ENCODE peak calls at places on chromosome 5, in six cellular contexts. One of them, this sample, is unnamed.

GRCh38 chr5:21398511-21398910 is 1410.5 kb upstream of the CDH18 start:
- DNase-seq in stimulated activated CD8-positive, alpha-beta memory T cell treated with anti-CD3 and anti-CD28 coated beads, Interleukin-2, amount 100 ng/mL, for 48 hours: no peak
- DNase-seq in aorta: no peak
- DNase-seq in iris pigment epithelial cell: no peak
- DNase-seq in MV-4-11: no peak
- DNase-seq in iPS-NIHi11: no peak
- DNase-seq in this sample: no peak

GRCh38 chr5:100900142-100900795 is 2.8 kb downstream of the ST8SIA4 start:
- DNase-seq in stimulated activated CD8-positive, alpha-beta memory T cell treated with anti-CD3 and anti-CD28 coated beads, Interleukin-2, amount 100 ng/mL, for 48 hours: peak; percentile 32
- DNase-seq in aorta: peak; percentile 52
- DNase-seq in iris pigment epithelial cell: peak; percentile 37
- DNase-seq in MV-4-11: peak; percentile 90
- DNase-seq in iPS-NIHi11: peak; percentile 12
- DNase-seq in this sample: peak; percentile 33

GRCh38 chr5:74765201-74765600 is 1.7 kb downstream of the GFM2 start:
- DNase-seq in stimulated activated CD8-positive, alpha-beta memory T cell treated with anti-CD3 and anti-CD28 coated beads, Interleukin-2, amount 100 ng/mL, for 48 hours: no peak
- DNase-seq in aorta: no peak
- DNase-seq in iris pigment epithelial cell: no peak
- DNase-seq in MV-4-11: no peak
- DNase-seq in iPS-NIHi11: no peak
- DNase-seq in this sample: peak; percentile 27

GRCh38 chr5:71576241-71576640 is 10.9 kb upstream of the MCCC2 start:
- DNase-seq in stimulated activated CD8-positive, alpha-beta memory T cell treated with anti-CD3 and anti-CD28 coated beads, Interleukin-2, amount 100 ng/mL, for 48 hours: no peak
- DNase-seq in aorta: no peak
- DNase-seq in iris pigment epithelial cell: no peak
- DNase-seq in MV-4-11: no peak
- DNase-seq in iPS-NIHi11: no peak
- DNase-seq in this sample: no peak

GRCh38 chr5:156121234-156121633 is 205.7 kb upstream of the SGCD start:
- DNase-seq in stimulated activated CD8-positive, alpha-beta memory T cell treated with anti-CD3 and anti-CD28 coated beads, Interleukin-2, amount 100 ng/mL, for 48 hours: no peak
- DNase-seq in aorta: no peak
- DNase-seq in iris pigment epithelial cell: peak; percentile 25
- DNase-seq in MV-4-11: no peak
- DNase-seq in iPS-NIHi11: no peak
- DNase-seq in this sample: no peak

GRCh38 chr5:170378740-170379139 is 10.4 kb downstream of the KCNMB1 start:
- DNase-seq in stimulated activated CD8-positive, alpha-beta memory T cell treated with anti-CD3 and anti-CD28 coated beads, Interleukin-2, amount 100 ng/mL, for 48 hours: no peak
- DNase-seq in aorta: no peak
- DNase-seq in iris pigment epithelial cell: no peak
- DNase-seq in MV-4-11: no peak
- DNase-seq in iPS-NIHi11: no peak
- DNase-seq in this sample: no peak

GRCh38 chr5:54831233-54831632 is 154.2 kb downstream of the ESM1 start:
- DNase-seq in stimulated activated CD8-positive, alpha-beta memory T cell treated with anti-CD3 and anti-CD28 coated beads, Interleukin-2, amount 100 ng/mL, for 48 hours: no peak
- DNase-seq in aorta: no peak
- DNase-seq in iris pigment epithelial cell: no peak
- DNase-seq in MV-4-11: no peak
- DNase-seq in iPS-NIHi11: no peak
- DNase-seq in this sample: no peak

GRCh38 chr5:31664566-31664965 is 25.6 kb downstream of the PDZD2 start:
- DNase-seq in stimulated activated CD8-positive, alpha-beta memory T cell treated with anti-CD3 and anti-CD28 coated beads, Interleukin-2, amount 100 ng/mL, for 48 hours: no peak
- DNase-seq in aorta: no peak
- DNase-seq in iris pigment epithelial cell: peak; percentile 6
- DNase-seq in MV-4-11: no peak
- DNase-seq in iPS-NIHi11: peak; percentile 67
- DNase-seq in this sample: peak; percentile 25

GRCh38 chr5:59038169-59039002 is 455.5 kb downstream of the RAB3C start:
- DNase-seq in stimulated activated CD8-positive, alpha-beta memory T cell treated with anti-CD3 and anti-CD28 coated beads, Interleukin-2, amount 100 ng/mL, for 48 hours: no peak
- DNase-seq in aorta: no peak
- DNase-seq in iris pigment epithelial cell: peak; percentile 28
- DNase-seq in MV-4-11: no peak
- DNase-seq in iPS-NIHi11: no peak
- DNase-seq in this sample: no peak

GRCh38 chr5:169289520-169289919 is 11.4 kb downstream of the SLIT3 start:
- DNase-seq in stimulated activated CD8-positive, alpha-beta memory T cell treated with anti-CD3 and anti-CD28 coated beads, Interleukin-2, amount 100 ng/mL, for 48 hours: no peak
- DNase-seq in aorta: no peak
- DNase-seq in iris pigment epithelial cell: no peak
- DNase-seq in MV-4-11: no peak
- DNase-seq in iPS-NIHi11: no peak
- DNase-seq in this sample: no peak

GRCh38 chr5:122102825-122103224 is 24.8 kb upstream of the LOX start:
- DNase-seq in stimulated activated CD8-positive, alpha-beta memory T cell treated with anti-CD3 and anti-CD28 coated beads, Interleukin-2, amount 100 ng/mL, for 48 hours: no peak
- DNase-seq in aorta: no peak
- DNase-seq in iris pigment epithelial cell: peak; percentile 94
- DNase-seq in MV-4-11: no peak
- DNase-seq in iPS-NIHi11: no peak
- DNase-seq in this sample: peak; percentile 80

GRCh38 chr5:140246378-140247122 is 56.4 kb downstream of the PFDN1 start:
- DNase-seq in stimulated activated CD8-positive, alpha-beta memory T cell treated with anti-CD3 and anti-CD28 coated beads, Interleukin-2, amount 100 ng/mL, for 48 hours: no peak
- DNase-seq in aorta: no peak
- DNase-seq in iris pigment epithelial cell: peak; percentile 84
- DNase-seq in MV-4-11: no peak
- DNase-seq in iPS-NIHi11: no peak
- DNase-seq in this sample: peak; percentile 46

GRCh38 chr5:34014614-34015013 is 6.8 kb upstream of the AMACR start:
- DNase-seq in stimulated activated CD8-positive, alpha-beta memory T cell treated with anti-CD3 and anti-CD28 coated beads, Interleukin-2, amount 100 ng/mL, for 48 hours: no peak
- DNase-seq in aorta: no peak
- DNase-seq in iris pigment epithelial cell: no peak
- DNase-seq in MV-4-11: no peak
- DNase-seq in iPS-NIHi11: no peak
- DNase-seq in this sample: no peak

GRCh38 chr5:144697847-144698262 is 527.2 kb downstream of the KCTD16 start:
- DNase-seq in stimulated activated CD8-positive, alpha-beta memory T cell treated with anti-CD3 and anti-CD28 coated beads, Interleukin-2, amount 100 ng/mL, for 48 hours: no peak
- DNase-seq in aorta: no peak
- DNase-seq in iris pigment epithelial cell: peak; percentile 96
- DNase-seq in MV-4-11: no peak
- DNase-seq in iPS-NIHi11: no peak
- DNase-seq in this sample: peak; percentile 67

GRCh38 chr5:4570047-4571015 is 569.8 kb upstream of the ADAMTS16 start:
- DNase-seq in stimulated activated CD8-positive, alpha-beta memory T cell treated with anti-CD3 and anti-CD28 coated beads, Interleukin-2, amount 100 ng/mL, for 48 hours: no peak
- DNase-seq in aorta: no peak
- DNase-seq in iris pigment epithelial cell: peak; percentile 47
- DNase-seq in MV-4-11: no peak
- DNase-seq in iPS-NIHi11: no peak
- DNase-seq in this sample: peak; percentile 40

GRCh38 chr5:56666901-56667300 is 148.4 kb upstream of the MAP3K1 start:
- DNase-seq in stimulated activated CD8-positive, alpha-beta memory T cell treated with anti-CD3 and anti-CD28 coated beads, Interleukin-2, amount 100 ng/mL, for 48 hours: no peak
- DNase-seq in aorta: no peak
- DNase-seq in iris pigment epithelial cell: no peak
- DNase-seq in MV-4-11: no peak
- DNase-seq in iPS-NIHi11: no peak
- DNase-seq in this sample: no peak

GRCh38 chr5:65663804-65664521 is 39.1 kb downstream of the SHLD3 start:
- DNase-seq in stimulated activated CD8-positive, alpha-beta memory T cell treated with anti-CD3 and anti-CD28 coated beads, Interleukin-2, amount 100 ng/mL, for 48 hours: no peak
- DNase-seq in aorta: no peak
- DNase-seq in iris pigment epithelial cell: peak; percentile 11
- DNase-seq in MV-4-11: peak; percentile 9
- DNase-seq in iPS-NIHi11: peak; percentile 39
- DNase-seq in this sample: peak; percentile 32

GRCh38 chr5:119435436-119436132 is 16.7 kb upstream of the HSD17B4 start:
- DNase-seq in stimulated activated CD8-positive, alpha-beta memory T cell treated with anti-CD3 and anti-CD28 coated beads, Interleukin-2, amount 100 ng/mL, for 48 hours: peak; percentile 50
- DNase-seq in aorta: peak; percentile 79
- DNase-seq in iris pigment epithelial cell: peak; percentile 65
- DNase-seq in MV-4-11: peak; percentile 71
- DNase-seq in iPS-NIHi11: peak; percentile 57
- DNase-seq in this sample: peak; percentile 51

GRCh38 chr5:147568710-147569109 is 58.8 kb upstream of the DPYSL3 start:
- DNase-seq in stimulated activated CD8-positive, alpha-beta memory T cell treated with anti-CD3 and anti-CD28 coated beads, Interleukin-2, amount 100 ng/mL, for 48 hours: no peak
- DNase-seq in aorta: no peak
- DNase-seq in iris pigment epithelial cell: no peak
- DNase-seq in MV-4-11: no peak
- DNase-seq in iPS-NIHi11: no peak
- DNase-seq in this sample: no peak

GRCh38 chr5:142827934-142828576 is 57.9 kb downstream of the ARHGAP26 start:
- DNase-seq in stimulated activated CD8-positive, alpha-beta memory T cell treated with anti-CD3 and anti-CD28 coated beads, Interleukin-2, amount 100 ng/mL, for 48 hours: no peak
- DNase-seq in aorta: no peak
- DNase-seq in iris pigment epithelial cell: peak; percentile 54
- DNase-seq in MV-4-11: no peak
- DNase-seq in iPS-NIHi11: no peak
- DNase-seq in this sample: peak; percentile 68

This sample was measured in bronchial epithelial cell.